ENCODE peak calls at places on chromosome 12, in six cellular contexts. F is psoas muscle; U is CD8-positive, alpha-beta T cell; Y is GM12878; H is breast epithelium; G is bronchial epithelial cell. A is an unnamed sample.

GRCh38 chr12:53595212-53595611 is 31.0 kb downstream of the ATF7 start:
- DNase-seq in H (no peak), U (no peak), Y (no peak), G (peak), F (no peak), A (no peak)

GRCh38 chr12:107760207-107760816 is 625 bp downstream of the PRDM4 start:
- DNase-seq in H (peak), F (peak), G (peak), Y (no peak), U (peak), A (no peak)

GRCh38 chr12:115341442-115341841 is 657.5 kb upstream of the TBX3 start:
- DNase-seq in G (peak), Y (no peak), F (peak), H (peak), U (no peak), A (no peak)

GRCh38 chr12:80422549-80422948 is 21.5 kb upstream of the PTPRQ start:
- DNase-seq in G (peak), U (no peak), H (no peak), F (no peak), Y (no peak), A (no peak)

GRCh38 chr12:27785882-27786570 is 6.0 kb upstream of the MANSC4 start:
- DNase-seq in G (peak), Y (no peak), F (no peak), U (no peak), H (no peak), A (no peak)

GRCh38 chr12:386651-387050 is 2.5 kb downstream of the KDM5A start:
- DNase-seq in F (no peak), H (no peak), G (peak), Y (no peak), U (no peak), A (no peak)

GRCh38 chr12:101634724-101635123 is 40.0 kb downstream of the MYBPC1 start:
- DNase-seq in G (no peak), U (no peak), F (no peak), Y (peak), H (no peak), A (no peak)

GRCh38 chr12:69925291-69925690 is 100.3 kb downstream of the MYRFL start:
- DNase-seq in H (no peak), G (no peak), Y (no peak), U (no peak), F (no peak), A (no peak)

GRCh38 chr12:65756956-65757511 is 67.2 kb upstream of the HMGA2 start:
- DNase-seq in F (no peak), U (no peak), H (no peak), G (no peak), Y (peak), A (no peak)

GRCh38 chr12:76374395-76375020 is 26.3 kb upstream of the BBS10 start:
- DNase-seq in U (no peak), F (no peak), Y (no peak), H (no peak), G (peak), A (no peak)
- TF ChIP-seq CTCF in U (no peak), F (no peak), Y (no peak), H (no peak), G (no peak), A (no peak)

GRCh38 chr12:10613334-10614055 is at the start of gene MAGOHB:
- DNase-seq in Y (peak), H (peak), G (peak), U (peak), F (peak), A (peak)

GRCh38 chr12:10610188-10610587 is 3.2 kb downstream of the MAGOHB start:
- DNase-seq in H (no peak), F (no peak), U (no peak), G (no peak), Y (no peak), A (no peak)

GRCh38 chr12:10612954-10613333 is 465 bp downstream of the MAGOHB start:
- DNase-seq in U (peak), G (peak), Y (no peak), F (no peak), H (no peak), A (no peak)

GRCh38 chr12:10612110-10612509 is 1.3 kb downstream of the MAGOHB start:
- DNase-seq in H (no peak), U (no peak), F (no peak), G (no peak), Y (no peak), A (no peak)

GRCh38 chr12:10607885-10608458 is 5.4 kb downstream of the MAGOHB start:
- DNase-seq in U (peak), Y (no peak), H (no peak), F (no peak), G (peak), A (no peak)
- TF ChIP-seq CTCF in U (peak), Y (peak), H (no peak), F (peak), G (peak), A (peak)

GRCh38 chr12:26047401-26048226 is 77.2 kb downstream of the BHLHE41 start:
- DNase-seq in U (no peak), F (no peak), G (no peak), Y (no peak), H (no peak), A (no peak)
- TF ChIP-seq CTCF in U (no peak), F (peak), G (no peak), Y (no peak), H (no peak), A (no peak)

GRCh38 chr12:114311966-114312365 is 94.0 kb downstream of the TBX5 start:
- DNase-seq in H (no peak), G (no peak), Y (no peak), U (no peak), F (peak), A (no peak)
- TF ChIP-seq CTCF in H (no peak), G (no peak), Y (no peak), U (no peak), F (no peak), A (no peak)

GRCh38 chr12:72272731-72273498 is 745 bp downstream of the TRHDE start:
- DNase-seq in G (no peak), Y (no peak), H (no peak), F (no peak), U (no peak), A (peak)
- TF ChIP-seq CTCF in G (no peak), Y (no peak), H (no peak), F (no peak), U (no peak), A (peak)

GRCh38 chr12:109739747-109740693 is 26.4 kb downstream of the FAM222A start:
- DNase-seq in F (peak), U (no peak), Y (no peak), G (no peak), H (no peak), A (no peak)
- TF ChIP-seq CTCF in F (no peak), U (no peak), Y (no peak), G (no peak), H (no peak), A (peak)

DNA sequence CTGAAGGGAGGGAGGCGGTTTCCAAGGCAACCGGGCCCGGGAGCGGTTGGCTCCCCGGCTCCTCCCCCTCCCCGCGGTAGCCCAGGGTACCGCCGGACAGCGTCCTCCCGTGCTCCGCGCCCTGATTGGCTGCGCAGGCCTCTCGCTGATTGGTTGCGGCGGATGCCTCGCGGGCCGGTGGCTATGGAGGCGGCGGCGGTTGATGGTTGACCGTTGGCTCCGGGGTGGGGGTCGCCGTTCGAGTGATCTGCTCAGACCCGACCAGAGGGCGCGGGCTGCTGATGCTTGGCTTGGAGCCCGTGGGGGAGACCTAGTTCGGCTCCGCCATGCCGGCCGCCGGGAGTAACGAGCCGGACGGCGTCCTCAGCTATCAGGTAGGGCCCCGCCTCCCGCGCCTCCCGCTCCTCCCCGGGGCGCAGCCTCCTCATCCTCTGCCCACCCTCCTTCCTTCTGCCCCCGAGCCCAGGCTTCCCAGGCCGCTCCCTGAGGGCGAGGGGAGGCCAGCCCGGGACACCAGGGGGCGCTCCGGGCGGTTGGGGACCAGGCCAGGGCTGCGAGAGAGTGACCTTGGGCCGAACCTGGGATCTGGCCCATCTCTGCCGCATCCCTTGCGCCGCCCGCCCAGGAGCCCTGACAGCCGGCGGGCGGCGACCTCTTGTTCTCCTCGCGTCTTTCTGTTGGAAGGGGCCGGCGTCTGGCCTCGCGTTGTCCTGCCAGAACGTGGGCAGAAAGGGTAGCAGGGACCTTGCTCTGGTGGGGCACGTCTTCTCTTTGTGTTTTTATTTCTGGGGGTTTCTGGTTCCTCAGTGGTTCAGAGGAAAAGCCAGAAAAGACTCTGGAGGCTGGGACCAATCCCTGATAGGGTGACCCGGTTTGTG is at the start of gene SLC4A8:
- DNase-seq in U (peak), F (peak), G (peak), H (peak), Y (no peak), A (peak)
- TF ChIP-seq CTCF in U (peak), F (peak), G (peak), H (no peak), Y (peak), A (peak)

GRCh38 chr12:124386661-124387509 is 92.0 kb downstream of the RFLNA start:
- DNase-seq in F (peak), Y (no peak), G (no peak), U (no peak), H (no peak), A (no peak)
- TF ChIP-seq CTCF in F (no peak), Y (no peak), G (no peak), U (no peak), H (no peak), A (no peak)

GRCh38 chr12:94205738-94206310 is 57.4 kb downstream of the PLXNC1 start:
- DNase-seq in U (no peak), F (no peak), H (no peak), Y (no peak), G (no peak), A (no peak)
- TF ChIP-seq CTCF in U (no peak), F (no peak), H (no peak), Y (no peak), G (no peak), A (no peak)

A was measured in type B pancreatic cell.